ENCODE peak calls at places on chromosomes 2 and 18, in four cellular contexts. One of them, this sample, is unnamed.

GRCh38 chr2:100767810-100768806 is 51.8 kb upstream of the NPAS2 start:
- DNase-seq in GM12878: no peak
- DNase-seq in HepG2: peak
- DNase-seq in SK-N-SH: no peak
- DNase-seq in this sample: no peak

GRCh38 chr2:127674241-127675209 is 805 bp downstream of the LIMS2 start:
- DNase-seq in GM12878: no peak
- DNase-seq in HepG2: no peak
- DNase-seq in SK-N-SH: peak
- DNase-seq in this sample: peak

GRCh38 chr2:105653313-105653712 is 91.4 kb upstream of the NCK2 start:
- DNase-seq in GM12878: no peak
- DNase-seq in HepG2: no peak
- DNase-seq in SK-N-SH: peak
- DNase-seq in this sample: no peak

GRCh38 chr18:23138470-23138869 is 3.2 kb downstream of the CABLES1 start:
- DNase-seq in GM12878: no peak
- DNase-seq in HepG2: no peak
- DNase-seq in SK-N-SH: peak
- DNase-seq in this sample: no peak

GRCh38 chr2:237301595-237301994 is 112.4 kb downstream of the COL6A3 start:
- DNase-seq in GM12878: no peak
- DNase-seq in HepG2: no peak
- DNase-seq in SK-N-SH: no peak
- DNase-seq in this sample: no peak

GRCh38 chr2:216505133-216506106 is 6.8 kb downstream of the RPL37A start:
- DNase-seq in GM12878: no peak
- DNase-seq in HepG2: no peak
- DNase-seq in SK-N-SH: no peak
- DNase-seq in this sample: no peak

GRCh38 chr2:197674546-197674945 is 841 bp downstream of the RFTN2 start:
- DNase-seq in GM12878: no peak
- DNase-seq in HepG2: no peak
- DNase-seq in SK-N-SH: no peak
- DNase-seq in this sample: no peak

GRCh38 chr2:161905389-161906046 is 168.5 kb downstream of the DPP4 start:
- DNase-seq in GM12878: peak
- DNase-seq in HepG2: peak
- DNase-seq in SK-N-SH: no peak
- DNase-seq in this sample: peak

GRCh38 chr2:149989447-149990063 is 402.0 kb upstream of the MMADHC start:
- DNase-seq in GM12878: no peak
- DNase-seq in HepG2: peak
- DNase-seq in SK-N-SH: no peak
- DNase-seq in this sample: no peak

GRCh38 chr18:29979884-29980283 is 1062.7 kb downstream of the DSC3 start:
- DNase-seq in GM12878: no peak
- DNase-seq in HepG2: no peak
- DNase-seq in SK-N-SH: no peak
- DNase-seq in this sample: no peak

DNA sequence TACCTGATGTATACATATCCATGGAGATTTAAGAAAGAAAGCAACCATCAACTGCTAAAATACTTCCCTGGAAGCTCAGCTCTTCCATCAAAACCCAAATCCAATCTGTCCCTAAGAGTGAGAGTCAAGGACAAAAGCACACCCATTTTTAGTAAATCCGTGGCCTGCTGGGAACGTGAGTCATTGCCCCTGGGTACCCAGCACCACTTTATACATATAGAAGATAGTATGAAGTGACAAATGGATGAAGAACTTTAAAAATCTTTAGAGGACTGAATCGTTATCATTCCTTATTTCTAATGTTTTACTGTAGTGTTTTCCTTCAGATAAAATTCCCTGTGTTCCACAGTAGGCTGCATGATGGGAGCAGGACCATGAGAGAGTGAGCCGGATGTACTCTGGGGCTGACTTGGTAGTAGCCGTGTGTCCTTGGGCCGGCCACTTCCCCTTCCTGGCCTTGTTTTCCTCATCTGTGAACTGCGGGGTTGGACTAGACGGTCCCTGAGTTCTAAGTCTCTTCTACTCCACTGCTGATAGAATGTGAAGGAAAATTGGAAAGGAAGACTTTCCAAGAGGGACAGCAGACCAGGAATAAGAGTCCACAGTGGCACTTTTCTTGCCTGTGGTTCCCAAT is 28.5 kb upstream of the CEP68 start:
- DNase-seq in GM12878: no peak
- DNase-seq in HepG2: no peak
- DNase-seq in SK-N-SH: no peak
- DNase-seq in this sample: no peak
- TF ChIP-seq PBX3 in GM12878: no peak
- TF ChIP-seq PBX3 in HepG2: no peak
- TF ChIP-seq PBX3 in SK-N-SH: no peak
- TF ChIP-seq PBX3 in this sample: no peak

GRCh38 chr18:35191252-35192025 is 49.4 kb upstream of the ZNF397 start:
- DNase-seq in GM12878: no peak
- DNase-seq in HepG2: no peak
- DNase-seq in SK-N-SH: no peak
- DNase-seq in this sample: no peak

GRCh38 chr18:35197286-35197685 is 43.5 kb upstream of the ZNF397 start:
- DNase-seq in GM12878: no peak
- DNase-seq in HepG2: no peak
- DNase-seq in SK-N-SH: no peak
- DNase-seq in this sample: no peak

GRCh38 chr18:35189510-35189909 is 51.3 kb upstream of the ZNF397 start:
- DNase-seq in GM12878: no peak
- DNase-seq in HepG2: no peak
- DNase-seq in SK-N-SH: no peak
- DNase-seq in this sample: no peak

GRCh38 chr18:35193313-35193712 is 47.5 kb upstream of the ZNF397 start:
- DNase-seq in GM12878: no peak
- DNase-seq in HepG2: no peak
- DNase-seq in SK-N-SH: no peak
- DNase-seq in this sample: no peak
- TF ChIP-seq PBX3 in GM12878: no peak
- TF ChIP-seq PBX3 in HepG2: no peak
- TF ChIP-seq PBX3 in SK-N-SH: no peak
- TF ChIP-seq PBX3 in this sample: no peak

DNA sequence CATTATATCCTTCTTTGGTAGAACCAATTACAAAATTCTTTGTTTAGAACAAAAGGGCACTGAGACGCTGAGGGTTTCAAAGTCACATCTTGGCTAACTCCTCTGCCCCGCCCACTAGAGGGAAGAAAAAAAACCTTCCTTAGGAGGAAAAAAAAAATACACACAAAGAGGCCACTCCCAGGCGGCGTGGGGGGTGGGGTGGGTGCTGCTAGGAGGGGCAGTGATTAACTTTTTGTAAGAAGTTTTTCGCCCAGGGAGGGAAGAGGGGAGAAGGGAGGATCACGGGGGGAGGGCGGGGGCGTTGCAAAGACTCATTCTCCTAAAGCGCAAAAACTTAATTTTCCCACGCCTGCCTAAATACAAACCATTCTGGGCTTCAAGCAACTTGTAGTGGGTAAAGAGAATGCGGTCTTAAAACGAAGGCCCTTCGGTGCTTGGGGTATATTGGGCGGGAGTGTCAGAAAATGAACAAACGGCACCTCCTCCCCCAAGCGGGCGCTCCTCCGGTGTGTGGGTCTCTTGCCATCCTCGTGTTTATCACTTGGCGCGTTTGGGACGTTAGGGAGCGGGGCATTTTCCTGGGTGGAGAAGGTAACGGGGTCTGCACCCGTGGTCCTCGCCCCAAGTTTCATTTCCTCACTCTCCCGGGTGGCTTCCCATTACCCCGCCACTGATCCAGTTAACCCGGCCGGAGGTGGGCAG is 1.7 kb downstream of the CXCR4 start:
- DNase-seq in GM12878: no peak
- DNase-seq in HepG2: no peak
- DNase-seq in SK-N-SH: no peak
- DNase-seq in this sample: no peak
- TF ChIP-seq PBX3 in GM12878: no peak
- TF ChIP-seq PBX3 in HepG2: no peak
- TF ChIP-seq PBX3 in SK-N-SH: no peak
- TF ChIP-seq PBX3 in this sample: no peak

DNA sequence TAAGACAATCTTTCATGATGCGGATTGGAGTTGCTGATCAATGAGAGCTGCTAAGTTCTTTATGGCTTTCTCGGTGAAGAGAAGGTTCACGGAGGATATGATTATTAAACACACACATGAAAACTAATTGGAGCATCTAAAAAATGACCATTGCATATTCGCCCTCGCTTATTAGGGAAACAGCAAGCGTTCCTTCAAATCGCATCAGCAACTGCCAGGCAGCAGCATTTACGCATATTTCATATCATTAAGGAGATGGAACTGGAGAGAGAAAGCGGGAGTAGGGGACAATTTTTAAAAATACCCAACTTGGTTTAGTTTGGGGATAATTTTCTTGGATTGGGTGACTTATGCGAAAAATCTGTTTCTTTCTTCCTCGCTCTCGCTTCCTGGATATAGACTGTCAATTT is 693 bp downstream of the EML6 start:
- DNase-seq in GM12878: no peak
- DNase-seq in HepG2: no peak
- DNase-seq in SK-N-SH: no peak
- DNase-seq in this sample: no peak
- TF ChIP-seq PBX3 in GM12878: no peak
- TF ChIP-seq PBX3 in HepG2: no peak
- TF ChIP-seq PBX3 in SK-N-SH: no peak
- TF ChIP-seq PBX3 in this sample: no peak

GRCh38 chr18:34023471-34023870 is 201.2 kb downstream of the NOL4 start:
- DNase-seq in GM12878: no peak
- DNase-seq in HepG2: no peak
- DNase-seq in SK-N-SH: no peak
- DNase-seq in this sample: no peak

DNA sequence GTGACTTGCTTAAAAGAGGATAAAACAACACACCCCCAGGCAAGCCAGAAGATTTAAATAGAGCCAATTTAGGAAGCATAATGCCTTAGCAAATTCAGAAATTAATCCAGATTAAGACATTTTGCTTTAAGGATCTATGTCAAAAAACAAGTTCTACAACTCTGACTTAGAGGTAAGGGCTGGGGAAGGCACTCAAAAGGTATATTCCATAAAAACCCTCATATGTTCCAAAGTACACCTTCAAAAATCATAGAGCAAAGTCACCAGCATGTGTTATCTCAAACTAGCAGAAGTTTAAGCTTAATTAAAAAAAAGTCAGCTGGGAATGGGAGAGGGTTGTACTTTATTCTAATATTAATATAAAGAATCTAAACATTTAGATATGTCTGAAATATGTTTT is 206.4 kb downstream of the NOL4 start:
- DNase-seq in GM12878: no peak
- DNase-seq in HepG2: no peak
- DNase-seq in SK-N-SH: no peak
- DNase-seq in this sample: no peak
- TF ChIP-seq PBX3 in GM12878: no peak
- TF ChIP-seq PBX3 in HepG2: no peak
- TF ChIP-seq PBX3 in SK-N-SH: no peak
- TF ChIP-seq PBX3 in this sample: no peak

GRCh38 chr2:134705861-134706586 is 12.8 kb downstream of the TMEM163 start:
- DNase-seq in GM12878: no peak
- DNase-seq in HepG2: no peak
- DNase-seq in SK-N-SH: no peak
- DNase-seq in this sample: no peak

GRCh38 chr2:134711622-134712125 is 7.1 kb downstream of the TMEM163 start:
- DNase-seq in GM12878: no peak
- DNase-seq in HepG2: no peak
- DNase-seq in SK-N-SH: no peak
- DNase-seq in this sample: no peak

GRCh38 chr2:134707330-134707676 is 11.5 kb downstream of the TMEM163 start:
- DNase-seq in GM12878: no peak
- DNase-seq in HepG2: no peak
- DNase-seq in SK-N-SH: no peak
- DNase-seq in this sample: no peak

GRCh38 chr2:134704173-134704572 is 14.6 kb downstream of the TMEM163 start:
- DNase-seq in GM12878: no peak
- DNase-seq in HepG2: no peak
- DNase-seq in SK-N-SH: no peak
- DNase-seq in this sample: no peak

DNA sequence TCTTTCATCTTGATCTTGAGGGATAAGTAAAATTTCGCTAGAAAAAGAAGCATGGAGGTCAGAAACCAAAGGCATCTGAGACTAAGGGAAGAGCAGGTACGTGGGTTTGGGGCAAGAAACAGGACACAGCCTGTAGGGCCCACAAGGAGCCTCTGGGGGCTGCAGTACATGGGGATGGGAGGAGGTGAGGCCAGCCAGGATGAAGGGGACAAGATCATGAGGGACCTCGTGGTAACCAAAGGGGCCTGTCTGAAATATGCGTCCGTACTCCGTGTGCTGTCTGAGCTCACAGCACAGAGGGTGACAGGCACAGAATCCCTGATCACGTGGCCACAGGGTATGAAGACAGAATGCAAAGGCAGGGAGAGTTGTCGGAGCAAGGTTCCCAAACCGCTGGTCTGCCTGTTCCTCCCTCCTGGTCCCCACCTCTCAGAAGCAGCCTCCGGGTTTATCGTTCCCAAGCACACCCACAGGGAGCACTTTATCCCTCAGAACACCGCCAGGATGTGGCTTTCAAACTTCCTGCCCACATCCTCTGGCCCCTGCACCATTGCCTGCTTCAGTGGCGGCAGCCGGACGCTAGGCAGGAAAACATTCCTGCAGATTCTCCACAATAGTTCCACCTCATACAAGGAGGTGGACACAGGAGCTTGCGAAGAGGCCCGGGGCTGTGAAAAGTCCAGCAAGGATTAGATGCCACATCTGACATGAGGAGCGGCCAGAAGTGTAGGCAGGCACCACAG is 12.0 kb downstream of the TMEM163 start:
- DNase-seq in GM12878: no peak
- DNase-seq in HepG2: peak
- DNase-seq in SK-N-SH: no peak
- DNase-seq in this sample: no peak
- TF ChIP-seq PBX3 in GM12878: no peak
- TF ChIP-seq PBX3 in HepG2: no peak
- TF ChIP-seq PBX3 in SK-N-SH: no peak
- TF ChIP-seq PBX3 in this sample: no peak